ENCODE peak calls at places on chromosome 13, in four cellular contexts. G, S, U and O are unnamed samples.

GRCh38 chr13:70959376-70959775 is 851.1 kb upstream of the KLHL1 start:
- DNase-seq in U (no peak), S (no peak), G (no peak), O (no peak)

GRCh38 chr13:111295896-111296295 is 24.5 kb upstream of the TEX29 start:
- DNase-seq in G (no peak), S (no peak), U (no peak), O (no peak)

GRCh38 chr13:22944378-22944777 is 236.4 kb upstream of the SGCG start:
- DNase-seq in S (no peak), G (no peak), U (no peak), O (no peak)

GRCh38 chr13:104318121-104318520 is 1251.9 kb upstream of the SLC10A2 start:
- DNase-seq in G (no peak), S (no peak), U (no peak), O (no peak)

GRCh38 chr13:100214886-100215285 is 126.0 kb downstream of the PCCA start:
- DNase-seq in G (no peak), U (no peak), S (no peak), O (no peak)

GRCh38 chr13:111215081-111216047 is 100.3 kb downstream of the ARHGEF7 start:
- DNase-seq in G (no peak), S (peak), U (no peak), O (no peak)

GRCh38 chr13:45194081-45194939 is 6.5 kb downstream of the KCTD4 start:
- DNase-seq in G (no peak), U (no peak), S (no peak), O (peak)

GRCh38 chr13:36616706-36617105 is 57.1 kb upstream of the SERTM1 start:
- DNase-seq in U (no peak), S (no peak), G (no peak), O (no peak)

GRCh38 chr13:101841687-101842086 is 389.2 kb downstream of the ITGBL1 start:
- DNase-seq in G (no peak), S (no peak), U (no peak), O (no peak)

GRCh38 chr13:96935971-96936370 is 58.3 kb downstream of the OXGR1 start:
- DNase-seq in U (no peak), S (no peak), G (no peak), O (no peak)

GRCh38 chr13:28026508-28026907 is 38.0 kb upstream of the URAD start:
- DNase-seq in U (no peak), S (no peak), G (no peak), O (no peak)

GRCh38 chr13:51645154-51645650 is 60.9 kb downstream of the WDFY2 start:
- DNase-seq in S (no peak), U (no peak), G (no peak), O (no peak)

GRCh38 chr13:25709088-25709487 is 337.3 kb downstream of the ATP8A2 start:
- DNase-seq in S (no peak), G (no peak), U (no peak), O (no peak)

GRCh38 chr13:57631607-57632275 is at the start of gene PCDH17:
- DNase-seq in U (no peak), G (peak), S (peak), O (peak)

GRCh38 chr13:112636401-112636975 is 48.5 kb upstream of the TUBGCP3 start:
- DNase-seq in U (no peak), S (no peak), G (no peak), O (no peak)

GRCh38 chr13:54611400-54611799 is 1582.8 kb downstream of the OLFM4 start:
- DNase-seq in U (no peak), G (no peak), S (no peak), O (no peak)

GRCh38 chr13:49693191-49693733 is 2.0 kb upstream of the EBPL start:
- DNase-seq in G (no peak), U (no peak), S (no peak), O (no peak)

GRCh38 chr13:42495256-42495655 is 78.7 kb upstream of the TNFSF11 start:
- DNase-seq in G (no peak), U (no peak), S (no peak), O (no peak)

GRCh38 chr13:110425444-110425780 is 118.3 kb downstream of the COL4A2 start:
- DNase-seq in U (no peak), S (no peak), G (no peak), O (no peak)

GRCh38 chr13:20191311-20191901 is 1.3 kb downstream of the GJB2 start:
- DNase-seq in S (no peak), U (no peak), G (no peak), O (no peak)

GRCh38 chr13:50934735-50935419 is 25.3 kb downstream of the RNASEH2B start:
- DNase-seq in G (no peak), S (no peak), U (no peak), O (no peak)

GRCh38 chr13:25169951-25170553 is 2.0 kb downstream of the AMER2 start:
- DNase-seq in S (no peak), U (no peak), G (no peak), O (no peak)

GRCh38 chr13:30441304-30441703 is 19.0 kb downstream of the UBE2L5 start:
- DNase-seq in U (no peak), G (no peak), S (no peak), O (no peak)

GRCh38 chr13:111853766-111854165 is 213.2 kb upstream of the SOX1 start:
- DNase-seq in S (no peak), G (no peak), U (no peak), O (no peak)

GRCh38 chr13:40236566-40237168 is 429.8 kb downstream of the FOXO1 start:
- DNase-seq in U (no peak), S (peak), G (peak), O (peak)

GRCh38 chr13:24680258-24680920 is at the start of gene ATP12A:
- DNase-seq in S (no peak), U (no peak), G (no peak), O (no peak)

GRCh38 chr13:40096357-40096911 is 441.0 kb downstream of the COG6 start:
- DNase-seq in S (no peak), G (no peak), U (peak), O (no peak)

GRCh38 chr13:44816701-44817684 is 172.3 kb downstream of the NUFIP1 start:
- DNase-seq in S (no peak), G (no peak), U (no peak), O (no peak)

GRCh38 chr13:50873481-50873880 is 30.0 kb upstream of the DLEU7 start:
- DNase-seq in S (no peak), G (no peak), U (no peak), O (no peak)

GRCh38 chr13:43905435-43906031 is 25.8 kb downstream of the LACC1 start:
- DNase-seq in U (no peak), G (peak), S (no peak), O (no peak)

GRCh38 chr13:106098778-106099177 is 436.7 kb downstream of the EFNB2 start:
- DNase-seq in G (no peak), U (no peak), S (no peak), O (no peak)

GRCh38 chr13:79491715-79492114 is 10.8 kb downstream of the NDFIP2 start:
- DNase-seq in G (no peak), U (no peak), S (no peak), O (no peak)

GRCh38 chr13:54614729-54615128 is 1586.1 kb downstream of the OLFM4 start:
- DNase-seq in G (no peak), U (no peak), S (no peak), O (no peak)

GRCh38 chr13:110825516-110825915 is 89.4 kb downstream of the ANKRD10 start:
- DNase-seq in U (no peak), G (no peak), S (no peak), O (no peak)

GRCh38 chr13:105333416-105333815 is 1202.0 kb downstream of the EFNB2 start:
- DNase-seq in G (no peak), S (no peak), U (no peak), O (no peak)

GRCh38 chr13:98548230-98548629 is 28.7 kb downstream of the STK24 start:
- DNase-seq in S (no peak), U (no peak), G (no peak), O (no peak)
- H3K27ac ChIP-seq in S (no peak), U (no peak), G (no peak), O (no peak)

DNA sequence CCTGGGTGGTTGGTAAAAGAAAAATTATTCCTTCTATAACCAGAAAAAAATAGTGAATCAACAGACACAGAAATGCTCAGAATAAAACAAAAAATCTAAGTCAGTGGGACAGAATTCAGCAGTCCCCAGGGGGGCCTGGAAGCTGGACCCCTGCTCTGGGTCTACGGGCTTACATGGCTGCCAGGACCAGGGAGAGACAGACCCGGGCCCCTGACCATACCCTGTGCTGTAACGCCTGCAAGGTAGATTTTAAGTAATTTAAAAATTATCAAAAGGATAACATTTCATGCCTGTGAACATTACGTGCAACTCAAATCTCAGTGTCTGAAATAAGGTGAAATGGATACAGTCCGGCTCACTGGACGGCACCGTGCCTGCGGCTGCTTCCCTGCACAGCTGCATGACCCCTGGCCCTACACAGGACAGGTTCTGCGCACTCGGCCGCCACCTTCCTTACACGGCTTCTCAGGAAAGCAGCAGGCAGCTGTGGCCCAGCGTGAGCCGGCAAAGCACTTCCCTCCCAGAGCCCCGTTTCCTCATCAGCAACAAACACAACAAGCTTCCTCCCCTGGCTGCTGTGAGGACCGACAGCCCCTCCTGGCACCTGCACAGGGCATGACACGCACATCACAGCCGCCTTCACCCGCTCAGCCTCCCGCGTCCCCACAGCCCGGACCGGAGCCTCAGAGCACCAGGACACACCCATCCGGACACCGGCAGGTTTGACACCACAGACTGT is 22.2 kb downstream of the RASA3 start:
- DNase-seq in S (peak), G (peak), U (peak), O (no peak)
- TF ChIP-seq CTCF in S (no peak), G (no peak), U (no peak), O (peak)

DNA sequence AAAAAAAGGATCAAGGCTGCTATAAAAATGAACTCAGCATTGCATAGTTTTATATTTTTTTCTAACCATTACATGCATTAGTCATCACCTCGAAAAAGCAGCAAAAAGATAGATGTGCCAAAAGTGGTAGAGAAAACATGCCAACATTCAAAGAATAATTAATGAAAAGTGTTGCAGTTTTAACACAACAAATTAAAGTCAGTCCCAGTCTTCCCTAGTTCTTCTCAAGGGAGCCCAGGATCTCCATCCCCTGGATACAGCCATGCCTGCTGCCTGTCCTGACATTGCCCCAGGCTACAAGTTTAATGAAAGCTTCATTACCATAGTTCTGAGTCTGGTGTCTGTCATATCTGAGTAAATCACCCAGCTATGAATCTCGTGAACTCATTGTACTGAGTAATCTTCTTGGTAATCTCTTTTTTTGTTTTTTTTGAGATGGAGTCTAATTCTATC is 116.6 kb upstream of the KLF12 start:
- DNase-seq in S (no peak), U (no peak), G (no peak), O (no peak)
- H3K27ac ChIP-seq in S (no peak), U (no peak), G (no peak), O (no peak)

DNA sequence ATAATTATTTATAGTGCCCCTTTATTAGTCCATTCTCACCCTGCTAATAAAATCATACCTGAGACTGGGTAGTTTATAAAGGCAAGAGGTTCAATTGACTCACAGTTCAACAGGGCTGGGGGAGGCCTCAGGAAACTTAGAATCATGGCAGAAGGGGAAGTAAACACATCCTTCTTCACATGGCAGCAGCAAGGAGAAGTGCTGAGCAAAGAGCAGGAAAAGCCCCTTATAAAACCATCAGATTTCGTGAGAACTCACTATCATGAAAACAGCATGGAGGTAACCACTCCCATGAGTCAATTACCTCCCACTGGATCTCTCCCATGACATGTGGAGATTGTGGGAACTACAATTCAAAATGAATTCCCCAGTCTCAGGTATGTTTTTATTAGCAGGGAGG is 89.9 kb upstream of the STARD13 start:
- DNase-seq in S (no peak), G (no peak), U (no peak), O (no peak)
- TF ChIP-seq CTCF in S (no peak), G (no peak), U (no peak), O (no peak)